ENCODE peak calls at places on chromosome 9, in nine cellular contexts. T, X, K, J, D, W, R, S and Y are unnamed samples. For H3K36me3 and H3K27me3, the result is how much of the 10 kb centered on the place peaks cover.

GRCh38 chr9:131096490-131097258 is at the start of gene AIF1L:
- DNase-seq in X (peak), W (no peak), S (peak), T (peak), D (no peak), K (no peak), R (peak), J (no peak), Y (no peak)

GRCh38 chr9:20240498-20240897 is 381.8 kb downstream of the MLLT3 start:
- DNase-seq in W (no peak), J (no peak), X (no peak), R (no peak), D (no peak), T (no peak), S (no peak), K (no peak), Y (no peak)

GRCh38 chr9:35478871-35479270 is 11.0 kb upstream of the RUSC2 start:
- DNase-seq in J (no peak), W (no peak), K (no peak), S (no peak), T (no peak), R (no peak), D (no peak), X (no peak), Y (no peak)

GRCh38 chr9:95754533-95755420 is 120.7 kb upstream of the ERCC6L2 start:
- DNase-seq in X (no peak), S (no peak), D (no peak), R (no peak), W (no peak), K (no peak), T (no peak), J (no peak), Y (no peak)

GRCh38 chr9:110814159-110814558 is 145.6 kb downstream of the MUSK start:
- DNase-seq in D (no peak), W (no peak), T (no peak), X (no peak), S (peak), R (no peak), J (no peak), K (peak), Y (no peak)

GRCh38 chr9:27870404-27870803 is 297.1 kb upstream of the C9orf72 start:
- DNase-seq in X (no peak), T (no peak), S (peak), D (no peak), J (no peak), R (no peak), K (peak), W (no peak), Y (peak)

GRCh38 chr9:81183763-81184162 is 505.6 kb downstream of the TLE1 start:
- DNase-seq in T (no peak), S (no peak), K (no peak), J (no peak), X (no peak), W (no peak), D (no peak), R (no peak), Y (peak)

GRCh38 chr9:119332522-119332921 is 36.7 kb downstream of the BRINP1 start:
- DNase-seq in J (no peak), S (no peak), W (no peak), T (no peak), K (no peak), X (no peak), D (no peak), R (peak), Y (no peak)

GRCh38 chr9:36063804-36064447 is 27.2 kb downstream of the RECK start:
- DNase-seq in X (no peak), R (peak), W (no peak), S (no peak), D (no peak), K (peak), T (no peak), J (no peak), Y (no peak)

DNA sequence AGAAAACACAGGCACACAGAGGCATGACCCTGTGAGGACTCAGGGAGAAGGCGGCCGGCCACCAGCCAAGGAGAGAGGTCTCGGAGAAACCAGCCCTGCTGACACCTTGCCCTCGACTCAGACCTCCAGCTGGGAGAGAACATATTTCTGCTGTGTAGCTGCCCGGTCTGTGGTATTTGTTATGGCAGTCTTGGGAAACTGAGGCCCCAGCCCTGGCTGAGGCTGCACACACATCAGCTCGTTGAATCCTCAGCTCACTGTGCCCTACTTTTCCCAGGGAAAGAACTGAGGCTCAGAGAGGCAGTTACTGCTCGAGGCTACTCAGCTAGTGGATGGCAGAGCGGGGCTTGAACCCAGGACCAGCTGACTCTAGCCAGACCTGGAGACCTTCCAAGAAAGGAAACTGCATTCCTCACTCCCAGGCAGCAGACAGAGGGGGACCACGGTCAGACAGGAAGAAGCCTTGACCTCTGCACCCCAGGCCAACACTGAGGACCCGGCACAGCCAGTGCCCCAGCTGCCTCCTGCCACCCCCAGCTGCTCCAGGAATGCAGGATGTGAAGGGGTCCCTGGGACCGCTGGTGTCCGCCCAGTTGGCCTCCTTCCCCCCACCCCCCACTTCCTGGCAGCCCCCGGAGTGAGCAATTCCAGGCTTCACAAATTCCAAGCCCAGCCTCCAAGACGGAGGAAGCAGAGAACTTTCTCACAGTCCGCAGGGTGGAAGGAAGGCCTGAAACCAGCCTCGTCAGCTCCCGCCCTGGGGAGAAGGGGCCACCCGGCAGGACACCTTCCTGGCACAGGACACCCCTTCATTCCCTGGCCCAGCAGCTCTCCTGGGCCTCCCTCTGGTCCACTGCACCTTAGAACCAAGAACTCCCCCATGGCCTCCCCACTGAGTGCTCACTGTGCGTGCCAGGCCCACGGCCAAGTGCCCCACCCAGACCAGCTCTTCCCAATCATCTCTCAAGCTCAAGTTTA is 69.9 kb downstream of the LRSAM1 start:
- DNase-seq in R (no peak), K (no peak), W (peak), J (peak), X (no peak), D (no peak), T (no peak), S (no peak), Y (no peak)
- H3K36me3 ChIP-seq in R (under half), K (half or more), W (under half), J (half or more), X (half or more), D (under half), T (under half), S (under half), Y (under half)

GRCh38 chr9:86337469-86338107 is 16.6 kb downstream of the TUT7 start:
- DNase-seq in W (no peak), K (no peak), D (no peak), J (no peak), S (no peak), X (no peak), T (no peak), R (no peak), Y (no peak)

GRCh38 chr9:86340356-86341006 is 13.7 kb downstream of the TUT7 start:
- DNase-seq in T (no peak), R (no peak), D (no peak), K (no peak), J (no peak), W (no peak), S (no peak), X (no peak), Y (no peak)

GRCh38 chr9:86342269-86342668 is 11.9 kb downstream of the TUT7 start:
- DNase-seq in J (no peak), D (no peak), W (no peak), S (no peak), K (no peak), X (no peak), T (no peak), R (no peak), Y (no peak)

GRCh38 chr9:86344818-86345217 is 9.4 kb downstream of the TUT7 start:
- DNase-seq in W (no peak), K (no peak), R (no peak), T (no peak), J (no peak), X (no peak), S (no peak), D (no peak), Y (no peak)

DNA sequence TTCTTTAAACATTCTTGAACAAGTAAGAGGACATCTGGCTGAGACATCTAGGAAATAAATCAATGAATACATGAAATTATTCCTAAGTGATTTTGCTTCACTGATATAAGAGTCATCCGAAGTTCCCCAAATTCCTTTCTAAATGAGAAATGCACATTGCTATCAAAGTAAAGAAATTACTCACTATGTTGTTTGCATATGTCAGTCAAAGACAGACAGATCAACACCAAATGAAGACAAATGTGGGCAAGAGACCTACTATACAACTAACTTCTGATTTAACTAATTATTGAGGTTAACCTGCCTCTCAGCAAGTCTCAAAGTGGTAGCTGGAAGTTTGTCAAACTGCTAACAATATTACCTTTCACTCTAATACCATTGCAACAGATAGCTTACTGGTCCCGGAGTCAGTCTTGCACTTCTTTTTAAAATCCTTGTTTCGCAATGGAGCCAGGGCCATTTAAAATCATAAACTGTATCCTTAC is 13.2 kb downstream of the TUT7 start:
- DNase-seq in R (no peak), K (peak), D (no peak), T (no peak), J (no peak), S (no peak), W (no peak), X (no peak), Y (no peak)
- H3K27me3 ChIP-seq in R (under half), K (under half), D (under half), T (under half), J (under half), S (under half), W (under half), X (under half), Y (under half)

DNA sequence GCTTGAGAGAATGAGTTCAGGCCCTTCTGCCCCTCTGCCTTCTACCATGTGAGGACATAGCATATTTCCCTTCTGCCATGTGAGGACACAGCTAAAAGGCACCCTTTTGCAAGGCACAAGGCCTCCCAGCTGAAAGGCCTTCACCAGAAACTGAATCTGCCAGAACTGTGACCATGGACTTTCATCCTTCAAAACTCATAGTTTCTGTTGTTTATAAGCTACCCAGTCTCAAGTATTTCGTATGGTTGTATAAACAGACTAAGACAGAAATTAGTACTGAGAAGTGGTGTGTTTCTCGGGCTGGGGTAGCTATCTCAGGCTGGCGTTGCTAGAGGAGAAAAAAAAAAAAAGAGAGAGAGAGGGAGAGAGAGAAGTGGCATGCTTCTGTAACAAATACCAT is 368.6 kb downstream of the DMRTA1 start:
- DNase-seq in D (no peak), T (no peak), S (no peak), X (no peak), W (no peak), K (no peak), R (no peak), J (no peak), Y (no peak)
- H3K36me3 ChIP-seq in D (under half), T (under half), S (under half), X (under half), W (under half), K (under half), R (under half), J (under half), Y (under half)

DNA sequence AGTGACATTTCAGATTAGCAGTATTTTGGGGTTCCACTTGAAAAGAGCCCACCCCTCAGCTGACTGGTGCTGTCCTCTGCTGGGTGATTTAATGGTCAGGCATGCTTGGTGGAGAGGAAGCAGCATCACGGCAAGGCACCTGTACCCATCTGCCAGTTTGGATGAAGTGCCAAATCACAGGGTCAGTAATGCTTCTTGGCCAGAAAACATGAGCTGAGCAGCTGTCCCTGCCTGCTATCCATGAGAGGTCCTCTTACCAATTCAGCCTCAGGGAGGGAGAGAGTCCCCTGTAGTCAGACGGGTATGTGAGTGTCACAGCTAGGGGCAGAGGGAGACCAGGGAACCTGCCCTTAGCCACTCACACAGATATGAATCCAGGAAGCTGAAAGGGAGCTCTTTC is 137.9 kb downstream of the SEC61B start:
- DNase-seq in K (no peak), J (no peak), T (no peak), X (no peak), R (no peak), S (no peak), W (no peak), D (no peak), Y (no peak)
- H3K27me3 ChIP-seq in K (under half), J (under half), T (under half), X (under half), R (under half), S (under half), W (under half), D (under half), Y (under half)

GRCh38 chr9:15480028-15480427 is 30.7 kb downstream of the PSIP1 start:
- DNase-seq in X (no peak), R (no peak), K (no peak), D (no peak), W (no peak), S (no peak), T (no peak), J (no peak), Y (no peak)

DNA sequence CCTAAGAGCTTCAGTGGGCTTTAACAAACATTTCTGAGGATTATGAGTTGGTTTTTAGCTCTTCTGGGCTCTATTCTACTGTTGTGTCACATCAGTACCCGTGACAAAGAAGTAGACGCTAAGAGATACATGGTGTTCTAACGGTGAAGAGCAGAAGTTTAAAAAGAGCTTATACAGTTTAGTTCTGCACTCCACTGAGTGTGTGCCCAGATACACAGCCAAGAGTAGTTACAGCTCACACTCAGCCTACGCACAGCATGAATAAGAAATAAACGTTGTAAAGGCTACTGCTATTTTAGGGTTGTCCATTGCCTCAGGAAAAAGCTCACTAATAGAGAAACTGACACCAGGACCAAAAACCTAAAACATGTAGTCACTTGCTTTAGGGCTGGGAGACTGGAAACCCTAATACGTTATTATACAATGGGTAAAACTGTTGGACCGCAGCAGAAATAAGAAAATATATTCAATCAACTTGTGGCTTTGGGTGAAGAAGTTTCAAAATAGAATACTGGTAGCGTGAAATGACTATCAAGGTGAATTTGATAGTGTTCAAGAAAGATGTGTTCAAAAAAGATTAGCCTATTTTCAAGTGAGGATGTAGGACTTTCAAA is 34.7 kb downstream of the PSIP1 start:
- DNase-seq in W (no peak), J (no peak), R (no peak), K (no peak), D (no peak), S (no peak), T (no peak), X (no peak), Y (no peak)
- H3K36me3 ChIP-seq in W (under half), J (under half), R (under half), K (under half), D (under half), S (under half), T (under half), X (under half), Y (under half)

GRCh38 chr9:133004091-133005072 is 25.9 kb downstream of the GFI1B start:
- DNase-seq in W (no peak), K (no peak), R (peak), X (no peak), S (no peak), J (no peak), T (no peak), D (no peak), Y (no peak)
- H3K27me3 ChIP-seq in W (under half), K (under half), R (under half), X (under half), S (under half), J (under half), T (under half), D (half or more), Y (under half)

DNA sequence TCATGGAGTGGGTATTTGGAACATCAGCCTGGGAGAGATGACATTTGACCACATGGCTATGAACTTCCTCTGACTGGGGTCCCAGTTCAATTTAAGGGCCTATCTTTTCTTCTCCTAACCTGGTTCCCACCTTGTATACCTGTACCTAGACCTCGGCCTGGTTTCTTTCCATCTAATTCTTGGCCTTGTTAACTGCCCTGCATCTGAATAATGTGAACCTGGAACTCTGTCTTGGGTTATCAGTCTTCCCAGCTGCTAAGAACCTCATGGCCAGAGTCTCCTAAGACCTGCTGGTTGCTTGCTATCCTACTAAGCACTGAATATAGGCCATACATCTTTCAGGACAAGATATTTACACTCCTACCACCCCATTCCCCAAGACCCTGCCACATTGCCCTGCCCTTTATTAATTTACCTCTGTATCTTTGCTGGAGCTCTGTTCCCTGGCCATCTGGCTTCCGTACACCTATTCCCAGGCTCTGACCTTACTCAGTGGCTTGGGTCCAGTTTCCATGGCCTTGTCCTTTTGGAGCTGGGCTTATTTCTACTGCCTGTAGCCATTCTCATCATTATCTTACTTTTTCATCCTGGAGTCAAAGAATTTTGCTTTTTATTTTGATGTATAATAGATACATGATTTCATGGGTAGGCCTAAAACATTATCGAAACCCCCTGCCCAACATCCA is 6.6 kb downstream of the PSAT1 start:
- DNase-seq in D (no peak), J (no peak), W (no peak), S (no peak), K (no peak), R (no peak), T (no peak), X (no peak), Y (no peak)
- H3K36me3 ChIP-seq in D (under half), J (under half), W (under half), S (under half), K (under half), R (under half), T (under half), X (under half), Y (under half)

DNA sequence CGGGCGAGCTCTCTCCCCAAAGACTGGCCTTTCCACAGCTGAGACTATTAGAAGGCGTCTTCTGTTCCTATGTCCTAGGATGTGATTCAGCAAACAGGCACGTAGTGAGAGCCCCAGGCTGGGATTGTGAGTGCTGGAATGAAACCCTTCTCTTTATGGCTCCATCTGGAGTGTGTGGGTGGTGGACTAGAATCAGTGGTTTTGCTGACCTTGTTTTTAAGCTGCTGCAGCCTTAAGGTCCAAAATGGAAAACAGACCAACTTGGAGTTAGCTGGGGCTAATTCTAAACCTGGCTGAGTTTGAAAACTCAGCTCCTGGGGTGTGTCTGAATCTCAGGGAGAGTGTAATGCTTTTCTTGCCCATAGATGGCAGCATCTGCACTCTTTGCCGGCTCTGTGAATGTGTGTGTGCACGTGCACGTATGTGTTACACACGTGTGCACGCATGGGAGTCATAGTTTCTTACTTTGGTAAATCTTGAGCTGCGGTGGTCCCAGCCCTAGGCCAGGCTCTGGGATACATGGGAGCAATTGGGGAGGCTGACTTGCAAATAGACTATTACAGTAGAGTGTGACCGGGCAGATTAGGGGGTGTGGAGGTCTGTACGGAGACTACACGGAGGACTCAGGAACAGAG is 10.7 kb downstream of the GSN start:
- DNase-seq in K (peak), D (peak), J (peak), X (peak), T (peak), R (peak), W (peak), S (peak), Y (peak)
- H3K27me3 ChIP-seq in K (under half), D (under half), J (under half), X (under half), T (under half), R (under half), W (under half), S (under half), Y (under half)